ENCODE peak calls at places on chromosomes 16 and 17, in five cellular contexts. Y is GM12878, H is GM12891, U is H1, R is K562. J is an unnamed sample.

GRCh38 chr17:52383493-52384100 is 225.1 kb upstream of the CA10 start:
- DNase-seq in R (peak; percentile 12), H (peak; percentile 15), Y (no peak), U (peak; percentile 66), J (peak; percentile 1)

GRCh38 chr16:31055613-31056012 is 18.4 kb downstream of the ZNF668 start:
- DNase-seq in U (no peak), Y (no peak), R (no peak), H (no peak), J (no peak)

GRCh38 chr17:9529033-9529748 is 46.4 kb downstream of the STX8 start:
- DNase-seq in U (no peak), R (peak; percentile 16), H (peak; percentile 18), Y (no peak), J (peak; percentile 18)

GRCh38 chr16:29862383-29862883 is 593 bp downstream of the CDIPT start:
- DNase-seq in U (no peak), H (no peak), R (peak; percentile 28), Y (no peak), J (no peak)

GRCh38 chr17:62641101-62641500 is 13.6 kb downstream of the MRC2 start:
- DNase-seq in Y (no peak), R (no peak), U (no peak), H (no peak), J (no peak)

GRCh38 chr17:21549107-21549687 is 143.1 kb upstream of the KCNJ18 start:
- DNase-seq in R (no peak), H (no peak), Y (no peak), U (no peak), J (no peak)

GRCh38 chr16:51500306-51500705 is 349.2 kb upstream of the SALL1 start:
- DNase-seq in U (no peak), H (no peak), Y (no peak), R (no peak), J (no peak)

GRCh38 chr16:5709889-5710288 is 612.3 kb upstream of the EEF2KMT start:
- DNase-seq in Y (no peak), U (peak; percentile 19), R (no peak), H (no peak), J (no peak)

GRCh38 chr16:89764711-89765201 is 43.4 kb downstream of the ZNF276 start:
- DNase-seq in R (no peak), H (peak; percentile 61), Y (peak; percentile 91), U (no peak), J (peak; percentile 69)

GRCh38 chr17:48505788-48506187 is 25.0 kb downstream of the HOXB1 start:
- DNase-seq in Y (peak; percentile 77), H (no peak), R (peak; percentile 64), U (no peak), J (no peak)

GRCh38 chr16:24978370-24978914 is 36.7 kb downstream of the ARHGAP17 start:
- DNase-seq in U (no peak), Y (peak; percentile 77), H (no peak), R (no peak), J (no peak)

GRCh38 chr17:72865954-72866353 is 226.5 kb downstream of the SLC39A11 start:
- DNase-seq in R (no peak), U (no peak), H (no peak), Y (no peak), J (no peak)

GRCh38 chr16:49956915-49957314 is 68.1 kb upstream of the CNEP1R1 start:
- DNase-seq in R (no peak), H (no peak), Y (no peak), U (no peak), J (no peak)

GRCh38 chr17:57533684-57534305 is 211.3 kb downstream of the CCDC182 start:
- DNase-seq in H (no peak), R (no peak), U (no peak), Y (no peak), J (no peak)

GRCh38 chr17:59001158-59001814 is 105.4 kb downstream of the TRIM37 start:
- DNase-seq in R (peak; percentile 24), Y (peak; percentile 88), U (no peak), H (peak; percentile 39), J (peak; percentile 41)

GRCh38 chr17:83062011-83062817 is 17.2 kb upstream of the METRNL start:
- DNase-seq in Y (no peak), H (no peak), R (no peak), U (no peak), J (no peak)

GRCh38 chr17:75908201-75908600 is 3.5 kb upstream of the MRPL38 start:
- DNase-seq in R (no peak), Y (no peak), H (no peak), U (no peak), J (no peak)

GRCh38 chr17:35906559-35907265 is 23.9 kb downstream of the RDM1 start:
- DNase-seq in H (no peak), R (no peak), Y (no peak), U (no peak), J (no peak)

GRCh38 chr16:35881654-35882053 is 2422.2 kb downstream of the TP53TG3F start:
- DNase-seq in U (no peak), H (no peak), R (no peak), Y (no peak), J (no peak)

GRCh38 chr16:87924937-87925670 is 11.2 kb downstream of the CA5A start:
- DNase-seq in H (no peak), Y (no peak), R (no peak), U (no peak), J (no peak)

GRCh38 chr17:751269-752001 is 629 bp downstream of the GEMIN4 start:
- DNase-seq in U (no peak), H (peak; percentile 48), Y (no peak), R (peak; percentile 20), J (peak; percentile 48)

GRCh38 chr17:42571435-42572225 is 4.7 kb downstream of the MLX start:
- DNase-seq in Y (no peak), H (no peak), U (no peak), R (no peak), J (no peak)

GRCh38 chr16:62190426-62190825 is 154.2 kb upstream of the CDH8 start:
- DNase-seq in R (peak; percentile 8), Y (no peak), H (no peak), U (no peak), J (no peak)

GRCh38 chr16:52439171-52439701 is 107.7 kb downstream of the TOX3 start:
- DNase-seq in Y (no peak), H (no peak), U (no peak), R (no peak), J (no peak)

GRCh38 chr16:66167564-66168291 is 198.8 kb upstream of the CDH5 start:
- DNase-seq in U (no peak), R (no peak), Y (no peak), H (no peak), J (no peak)

GRCh38 chr16:57485916-57486857 is at the start of gene DOK4:
- DNase-seq in R (peak; percentile 97), Y (no peak), U (no peak), H (peak; percentile 97), J (peak; percentile 97)

GRCh38 chr16:72865835-72866234 is 182.1 kb downstream of the ZFHX3 start:
- DNase-seq in U (no peak), H (no peak), R (no peak), Y (no peak), J (no peak)

GRCh38 chr16:2753523-2754020 is 1.1 kb downstream of the SRRM2 start:
- DNase-seq in Y (no peak), R (no peak), U (no peak), H (no peak), J (no peak)

GRCh38 chr17:31425646-31426045 is 34.2 kb downstream of the RAB11FIP4 start:
- DNase-seq in H (no peak), Y (no peak), R (no peak), U (no peak), J (no peak)

GRCh38 chr16:31256466-31256865 is 3.3 kb upstream of the ITGAM start:
- DNase-seq in H (no peak), Y (no peak), U (no peak), R (no peak), J (no peak)

GRCh38 chr16:57185446-57185944 is 344 bp downstream of the PSME3IP1 start:
- DNase-seq in U (no peak), Y (no peak), H (no peak), R (peak; percentile 55), J (peak; percentile 39)

GRCh38 chr16:77592021-77592420 is 130.3 kb upstream of the NUDT7 start:
- DNase-seq in Y (no peak), H (no peak), R (no peak), U (no peak), J (no peak)

GRCh38 chr16:81394966-81395655 is 49.5 kb upstream of the CMIP start:
- DNase-seq in Y (no peak), H (no peak), R (no peak), U (no peak), J (no peak)

GRCh38 chr16:12063435-12063834 is 86.9 kb downstream of the SNX29 start:
- DNase-seq in U (no peak), H (no peak), R (no peak), Y (no peak), J (no peak)

GRCh38 chr16:12063004-12063395 is 86.5 kb downstream of the SNX29 start:
- DNase-seq in R (no peak), Y (no peak), U (no peak), H (no peak), J (no peak)

GRCh38 chr16:12060751-12061150 is 84.2 kb downstream of the SNX29 start:
- DNase-seq in H (no peak), Y (peak; percentile 21), U (no peak), R (peak; percentile 4), J (no peak)

GRCh38 chr16:12061336-12062055 is 85.0 kb downstream of the SNX29 start:
- DNase-seq in U (no peak), R (peak; percentile 4), Y (no peak), H (no peak), J (no peak)

GRCh38 chr16:12062343-12063003 is 85.9 kb downstream of the SNX29 start:
- DNase-seq in H (no peak), Y (no peak), U (no peak), R (no peak), J (no peak)
- TF ChIP-seq POLR2AphosphoS5 in H (no peak), Y (no peak), U (no peak), R (no peak), J (no peak)

GRCh38 chr16:11024333-11025053 is 80.1 kb downstream of the CLEC16A start:
- DNase-seq in U (no peak), Y (no peak), H (no peak), R (no peak), J (no peak)
- TF ChIP-seq POLR2A in U (no peak), Y (no peak), H (no peak), R (no peak), J (no peak)

DNA sequence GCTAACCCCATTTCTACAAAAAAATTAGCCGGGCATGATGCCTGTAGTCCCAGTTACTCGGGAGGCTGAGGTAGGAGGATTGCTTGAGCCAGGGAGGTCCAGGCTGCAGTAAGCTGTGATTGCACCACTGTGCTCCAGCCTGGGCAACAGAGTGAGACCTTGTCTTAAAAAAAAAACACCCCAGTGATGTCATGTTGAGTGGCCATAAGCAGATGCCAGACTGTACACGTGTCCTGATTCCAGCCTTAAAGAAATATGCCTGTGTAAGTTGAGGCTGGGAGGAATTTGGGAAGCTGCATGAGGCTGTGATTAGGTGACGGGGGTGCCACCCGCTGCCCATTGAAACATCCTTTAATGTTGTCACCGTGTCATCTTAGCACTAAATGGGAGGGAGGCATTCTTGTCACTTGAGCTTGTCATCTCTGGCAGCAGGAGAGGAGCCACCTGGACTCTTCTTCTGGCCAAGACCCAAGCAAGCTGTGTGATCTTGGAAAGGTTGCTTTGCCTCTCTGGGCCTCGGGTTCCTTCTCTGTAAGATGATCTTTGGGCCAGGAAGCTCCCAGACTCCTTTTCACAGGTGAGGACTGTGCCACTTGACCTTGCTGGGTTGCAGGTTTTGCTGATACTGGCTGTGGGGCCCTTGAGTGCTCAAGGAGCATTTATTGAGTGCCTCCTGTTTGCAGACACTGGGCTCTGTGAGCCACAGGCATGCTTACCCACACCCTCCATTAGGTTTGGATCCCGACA is 98.3 kb upstream of the CIBAR2 start:
- DNase-seq in U (no peak), H (no peak), R (no peak), Y (no peak), J (no peak)
- TF ChIP-seq TAF1 in U (no peak), H (no peak), R (no peak), Y (no peak), J (no peak)

GRCh38 chr16:75402174-75402820 is 31.0 kb downstream of the CFDP1 start:
- DNase-seq in R (no peak), Y (no peak), U (no peak), H (no peak), J (no peak)
- TF ChIP-seq POLR2AphosphoS5 in R (no peak), Y (no peak), U (no peak), H (no peak), J (no peak)

J was measured in GM12892.